ENCODE peak calls at places on chromosomes 5 and 9, in eight cellular contexts. One of them, this sample, is unnamed.

GRCh38 chr5:146510528-146510927 is 5.5 kb downstream of the GPR151 start:
- DNase-seq in CD4-positive, CD25-positive, alpha-beta regulatory T cell: no peak
- DNase-seq in NCI-H2171: no peak
- DNase-seq in A549: no peak
- DNase-seq in left ventricle myocardium inferior: no peak
- DNase-seq in aorta: no peak
- DNase-seq in HCT116: no peak
- DNase-seq in endothelial cell: no peak
- DNase-seq in this sample: no peak

GRCh38 chr5:68315679-68316271 is 100.2 kb downstream of the PIK3R1 start:
- DNase-seq in CD4-positive, CD25-positive, alpha-beta regulatory T cell: peak
- DNase-seq in NCI-H2171: no peak
- DNase-seq in A549: no peak
- DNase-seq in left ventricle myocardium inferior: no peak
- DNase-seq in aorta: no peak
- DNase-seq in HCT116: no peak
- DNase-seq in endothelial cell: no peak
- DNase-seq in this sample: no peak

GRCh38 chr5:95113489-95113888 is 171.4 kb downstream of the MCTP1 start:
- DNase-seq in CD4-positive, CD25-positive, alpha-beta regulatory T cell: no peak
- DNase-seq in NCI-H2171: no peak
- DNase-seq in A549: no peak
- DNase-seq in left ventricle myocardium inferior: no peak
- DNase-seq in aorta: no peak
- DNase-seq in HCT116: no peak
- DNase-seq in endothelial cell: no peak
- DNase-seq in this sample: no peak

GRCh38 chr5:37767961-37768360 is 71.9 kb downstream of the GDNF start:
- DNase-seq in CD4-positive, CD25-positive, alpha-beta regulatory T cell: no peak
- DNase-seq in NCI-H2171: no peak
- DNase-seq in A549: no peak
- DNase-seq in left ventricle myocardium inferior: no peak
- DNase-seq in aorta: no peak
- DNase-seq in HCT116: no peak
- DNase-seq in endothelial cell: no peak
- DNase-seq in this sample: no peak

GRCh38 chr5:125277494-125278154 is 531.2 kb upstream of the ZNF608 start:
- DNase-seq in CD4-positive, CD25-positive, alpha-beta regulatory T cell: no peak
- DNase-seq in NCI-H2171: no peak
- DNase-seq in A549: peak
- DNase-seq in left ventricle myocardium inferior: no peak
- DNase-seq in aorta: no peak
- DNase-seq in HCT116: peak
- DNase-seq in endothelial cell: no peak
- DNase-seq in this sample: no peak

GRCh38 chr5:28954074-28954473 is 1915.7 kb upstream of the CDH9 start:
- DNase-seq in CD4-positive, CD25-positive, alpha-beta regulatory T cell: no peak
- DNase-seq in NCI-H2171: no peak
- DNase-seq in A549: no peak
- DNase-seq in left ventricle myocardium inferior: no peak
- DNase-seq in aorta: no peak
- DNase-seq in HCT116: no peak
- DNase-seq in endothelial cell: no peak
- DNase-seq in this sample: no peak

GRCh38 chr9:113520109-113520642 is 56.6 kb downstream of the RGS3 start:
- DNase-seq in CD4-positive, CD25-positive, alpha-beta regulatory T cell: peak
- DNase-seq in NCI-H2171: no peak
- DNase-seq in A549: peak
- DNase-seq in left ventricle myocardium inferior: no peak
- DNase-seq in aorta: peak
- DNase-seq in HCT116: no peak
- DNase-seq in endothelial cell: no peak
- DNase-seq in this sample: no peak

GRCh38 chr5:133667217-133667616 is 54.9 kb upstream of the FSTL4 start:
- DNase-seq in CD4-positive, CD25-positive, alpha-beta regulatory T cell: no peak
- DNase-seq in NCI-H2171: no peak
- DNase-seq in A549: no peak
- DNase-seq in left ventricle myocardium inferior: no peak
- DNase-seq in aorta: no peak
- DNase-seq in HCT116: no peak
- DNase-seq in endothelial cell: no peak
- DNase-seq in this sample: no peak

GRCh38 chr5:120538149-120538548 is 74.0 kb downstream of the PRR16 start:
- DNase-seq in CD4-positive, CD25-positive, alpha-beta regulatory T cell: no peak
- DNase-seq in NCI-H2171: no peak
- DNase-seq in A549: no peak
- DNase-seq in left ventricle myocardium inferior: no peak
- DNase-seq in aorta: no peak
- DNase-seq in HCT116: no peak
- DNase-seq in endothelial cell: no peak
- DNase-seq in this sample: no peak

GRCh38 chr5:169650701-169651331 is 13.7 kb downstream of the DOCK2 start:
- DNase-seq in CD4-positive, CD25-positive, alpha-beta regulatory T cell: peak
- DNase-seq in NCI-H2171: no peak
- DNase-seq in A549: no peak
- DNase-seq in left ventricle myocardium inferior: no peak
- DNase-seq in aorta: no peak
- DNase-seq in HCT116: no peak
- DNase-seq in endothelial cell: no peak
- DNase-seq in this sample: no peak

GRCh38 chr9:128685636-128686489 is 3.2 kb upstream of the SET start:
- DNase-seq in CD4-positive, CD25-positive, alpha-beta regulatory T cell: peak
- DNase-seq in NCI-H2171: no peak
- DNase-seq in A549: no peak
- DNase-seq in left ventricle myocardium inferior: no peak
- DNase-seq in aorta: no peak
- DNase-seq in HCT116: no peak
- DNase-seq in endothelial cell: no peak
- DNase-seq in this sample: peak

GRCh38 chr5:90475436-90475980 is 844 bp downstream of the POLR3G start:
- DNase-seq in CD4-positive, CD25-positive, alpha-beta regulatory T cell: no peak
- DNase-seq in NCI-H2171: no peak
- DNase-seq in A549: no peak
- DNase-seq in left ventricle myocardium inferior: no peak
- DNase-seq in aorta: no peak
- DNase-seq in HCT116: no peak
- DNase-seq in endothelial cell: no peak
- DNase-seq in this sample: no peak

GRCh38 chr5:174533771-174534221 is 190.6 kb upstream of the MSX2 start:
- DNase-seq in CD4-positive, CD25-positive, alpha-beta regulatory T cell: no peak
- DNase-seq in NCI-H2171: no peak
- DNase-seq in A549: peak
- DNase-seq in left ventricle myocardium inferior: no peak
- DNase-seq in aorta: no peak
- DNase-seq in HCT116: peak
- DNase-seq in endothelial cell: no peak
- DNase-seq in this sample: peak

GRCh38 chr9:38117646-38118045 is 48.6 kb upstream of the SHB start:
- DNase-seq in CD4-positive, CD25-positive, alpha-beta regulatory T cell: no peak
- DNase-seq in NCI-H2171: peak
- DNase-seq in A549: no peak
- DNase-seq in left ventricle myocardium inferior: no peak
- DNase-seq in aorta: no peak
- DNase-seq in HCT116: no peak
- DNase-seq in endothelial cell: no peak
- DNase-seq in this sample: no peak

GRCh38 chr5:9782806-9783560 is 152.8 kb upstream of the TAS2R1 start:
- DNase-seq in CD4-positive, CD25-positive, alpha-beta regulatory T cell: no peak
- DNase-seq in NCI-H2171: no peak
- DNase-seq in A549: no peak
- DNase-seq in left ventricle myocardium inferior: no peak
- DNase-seq in aorta: no peak
- DNase-seq in HCT116: no peak
- DNase-seq in endothelial cell: no peak
- DNase-seq in this sample: no peak

GRCh38 chr9:97412628-97413382 is 909 bp downstream of the TDRD7 start:
- DNase-seq in CD4-positive, CD25-positive, alpha-beta regulatory T cell: peak
- DNase-seq in NCI-H2171: no peak
- DNase-seq in A549: peak
- DNase-seq in left ventricle myocardium inferior: no peak
- DNase-seq in aorta: no peak
- DNase-seq in HCT116: no peak
- DNase-seq in endothelial cell: no peak
- DNase-seq in this sample: no peak

GRCh38 chr9:128912270-128912853 is 8.4 kb upstream of the PHYHD1 start:
- DNase-seq in CD4-positive, CD25-positive, alpha-beta regulatory T cell: no peak
- DNase-seq in NCI-H2171: no peak
- DNase-seq in A549: peak
- DNase-seq in left ventricle myocardium inferior: no peak
- DNase-seq in aorta: no peak
- DNase-seq in HCT116: peak
- DNase-seq in endothelial cell: no peak
- DNase-seq in this sample: no peak

GRCh38 chr9:136694163-136694864 is 7.1 kb upstream of the AGPAT2 start:
- DNase-seq in CD4-positive, CD25-positive, alpha-beta regulatory T cell: no peak
- DNase-seq in NCI-H2171: no peak
- DNase-seq in A549: peak
- DNase-seq in left ventricle myocardium inferior: peak
- DNase-seq in aorta: no peak
- DNase-seq in HCT116: peak
- DNase-seq in endothelial cell: peak
- DNase-seq in this sample: peak

GRCh38 chr5:169107316-169107715 is 193.6 kb downstream of the SLIT3 start:
- DNase-seq in CD4-positive, CD25-positive, alpha-beta regulatory T cell: no peak
- DNase-seq in NCI-H2171: no peak
- DNase-seq in A549: no peak
- DNase-seq in left ventricle myocardium inferior: no peak
- DNase-seq in aorta: no peak
- DNase-seq in HCT116: no peak
- DNase-seq in endothelial cell: no peak
- DNase-seq in this sample: no peak

GRCh38 chr9:69817202-69817601 is 3.4 kb upstream of the CFAP95 start:
- DNase-seq in CD4-positive, CD25-positive, alpha-beta regulatory T cell: no peak
- DNase-seq in NCI-H2171: no peak
- DNase-seq in A549: no peak
- DNase-seq in left ventricle myocardium inferior: no peak
- DNase-seq in aorta: no peak
- DNase-seq in HCT116: no peak
- DNase-seq in endothelial cell: no peak
- DNase-seq in this sample: no peak

GRCh38 chr5:72133212-72133990 is 26.1 kb downstream of the MAP1B start:
- DNase-seq in CD4-positive, CD25-positive, alpha-beta regulatory T cell: no peak
- DNase-seq in NCI-H2171: no peak
- DNase-seq in A549: no peak
- DNase-seq in left ventricle myocardium inferior: no peak
- DNase-seq in aorta: no peak
- DNase-seq in HCT116: no peak
- DNase-seq in endothelial cell: no peak
- DNase-seq in this sample: no peak

GRCh38 chr9:133119461-133120342 is 1.3 kb downstream of the RALGDS start:
- DNase-seq in CD4-positive, CD25-positive, alpha-beta regulatory T cell: no peak
- DNase-seq in NCI-H2171: peak
- DNase-seq in A549: no peak
- DNase-seq in left ventricle myocardium inferior: peak
- DNase-seq in aorta: no peak
- DNase-seq in HCT116: no peak
- DNase-seq in endothelial cell: no peak
- DNase-seq in this sample: no peak

GRCh38 chr5:107668933-107669542 is 1.7 kb downstream of the EFNA5 start:
- DNase-seq in CD4-positive, CD25-positive, alpha-beta regulatory T cell: no peak
- DNase-seq in NCI-H2171: no peak
- DNase-seq in A549: peak
- DNase-seq in left ventricle myocardium inferior: no peak
- DNase-seq in aorta: peak
- DNase-seq in HCT116: no peak
- DNase-seq in endothelial cell: peak
- DNase-seq in this sample: no peak

GRCh38 chr9:71306134-71306533 is 184.7 kb upstream of the TRPM3 start:
- DNase-seq in CD4-positive, CD25-positive, alpha-beta regulatory T cell: no peak
- DNase-seq in NCI-H2171: no peak
- DNase-seq in A549: no peak
- DNase-seq in left ventricle myocardium inferior: no peak
- DNase-seq in aorta: no peak
- DNase-seq in HCT116: no peak
- DNase-seq in endothelial cell: no peak
- DNase-seq in this sample: no peak

GRCh38 chr5:135747824-135748223 is 86.6 kb upstream of the SLC25A48 start:
- DNase-seq in CD4-positive, CD25-positive, alpha-beta regulatory T cell: no peak
- DNase-seq in NCI-H2171: no peak
- DNase-seq in A549: no peak
- DNase-seq in left ventricle myocardium inferior: no peak
- DNase-seq in aorta: no peak
- DNase-seq in HCT116: no peak
- DNase-seq in endothelial cell: no peak
- DNase-seq in this sample: no peak